ENCODE peak calls at places on chromosomes 12 and 14, in nine cellular contexts. Z is foreskin fibroblast, Q is astrocyte, A is left ventricle myocardium inferior, I is cardiac fibroblast, R is HCT116, C is RWPE2, P is Panc1, U is heart left ventricle. E is an unnamed sample.

GRCh38 chr12:108526482-108527234 is 11.6 kb downstream of the FICD start:
- DNase-seq in A (no peak), Z (peak; percentile 57), Q (peak; percentile 38), C (no peak), R (no peak), U (no peak), P (no peak), I (peak; percentile 26), E (no peak)

GRCh38 chr12:2453807-2454177 is 341.0 kb upstream of the FKBP4 start:
- DNase-seq in C (no peak), U (no peak), Q (no peak), A (no peak), I (no peak), P (no peak), R (no peak), Z (no peak), E (no peak)

GRCh38 chr14:99982449-99983250 is 82.6 kb upstream of the EVL start:
- DNase-seq in R (peak; percentile 34), A (peak; percentile 28), Q (peak; percentile 29), P (peak; percentile 52), I (peak; percentile 81), U (peak; percentile 48), C (no peak), Z (peak; percentile 84), E (no peak)

GRCh38 chr12:39441963-39442894 is 691 bp downstream of the KIF21A start:
- DNase-seq in A (peak; percentile 36), R (no peak), I (peak; percentile 29), C (peak; percentile 55), Q (peak; percentile 15), U (peak; percentile 49), P (no peak), Z (peak; percentile 45), E (no peak)

GRCh38 chr14:50821471-50822464 is 9.2 kb downstream of the NIN start:
- DNase-seq in U (no peak), Z (no peak), P (no peak), I (no peak), A (peak; percentile 28), R (no peak), Q (no peak), C (no peak), E (no peak)

GRCh38 chr12:111598637-111599458 is at the start of gene ATXN2:
- DNase-seq in C (no peak), P (no peak), Q (no peak), Z (peak; percentile 84), R (no peak), A (peak; percentile 75), I (peak; percentile 80), U (peak; percentile 76), E (no peak)

GRCh38 chr12:124569375-124570148 is 2.1 kb upstream of the NCOR2 start:
- DNase-seq in A (no peak), U (no peak), I (no peak), R (no peak), Z (no peak), C (no peak), P (no peak), Q (no peak), E (no peak)

GRCh38 chr14:22370084-22370847 is 218.8 kb downstream of the DAD1 start:
- DNase-seq in C (no peak), Q (peak; percentile 65), P (no peak), R (no peak), A (peak; percentile 35), U (peak; percentile 72), Z (no peak), I (peak; percentile 58), E (no peak)

GRCh38 chr14:99257122-99257672 is 14.8 kb downstream of the BCL11B start:
- DNase-seq in U (no peak), C (no peak), R (no peak), A (no peak), I (no peak), P (no peak), Z (no peak), Q (no peak), E (no peak)

GRCh38 chr14:104291123-104292000 is 153.0 kb downstream of the KIF26A start:
- DNase-seq in P (no peak), U (peak; percentile 17), Z (no peak), I (no peak), Q (no peak), R (no peak), A (peak; percentile 12), C (peak; percentile 57), E (no peak)

GRCh38 chr12:27332407-27333310 is at the start of gene BMAL2:
- DNase-seq in A (peak; percentile 36), P (no peak), U (peak; percentile 44), Z (peak; percentile 75), C (no peak), Q (peak; percentile 18), R (no peak), I (peak; percentile 47), E (no peak)

GRCh38 chr12:57461326-57461903 is 1.8 kb downstream of the GLI1 start:
- DNase-seq in C (no peak), R (no peak), I (peak; percentile 59), U (peak; percentile 76), Q (peak; percentile 43), A (peak; percentile 74), P (no peak), Z (peak; percentile 73), E (no peak)

GRCh38 chr12:56468216-56469006 is at the start of gene SPRYD4:
- DNase-seq in I (peak; percentile 94), A (peak; percentile 93), C (peak; percentile 89), Z (peak; percentile 97), R (peak; percentile 82), P (peak; percentile 59), Q (peak; percentile 83), U (peak; percentile 96), E (peak; percentile 46)

GRCh38 chr12:12901158-12901791 is 9.9 kb downstream of the GPRC5A start:
- DNase-seq in Q (peak; percentile 97), U (no peak), R (no peak), Z (peak; percentile 93), C (peak; percentile 63), P (no peak), I (peak; percentile 92), A (no peak), E (peak; percentile 89)

GRCh38 chr12:108231909-108232434 is 102.9 kb downstream of the WSCD2 start:
- DNase-seq in Q (no peak), A (no peak), I (no peak), C (no peak), U (no peak), P (no peak), Z (no peak), R (no peak), E (no peak)

GRCh38 chr12:34257093-34257492 is 234.8 kb downstream of the ALG10 start:
- DNase-seq in R (no peak), A (no peak), I (no peak), Z (no peak), P (no peak), U (no peak), C (no peak), Q (no peak), E (no peak)

GRCh38 chr14:60970146-60970545 is 10.7 kb downstream of the TRMT5 start:
- DNase-seq in P (no peak), A (no peak), R (no peak), Z (no peak), C (no peak), Q (no peak), U (no peak), I (no peak), E (no peak)

GRCh38 chr12:7637641-7638040 is 28.1 kb downstream of the APOBEC1 start:
- DNase-seq in A (no peak), R (no peak), C (no peak), I (no peak), Q (no peak), Z (no peak), P (no peak), U (no peak), E (no peak)

GRCh38 chr12:219891-220352 is 6.0 kb upstream of the SLC6A12 start:
- DNase-seq in Q (peak; percentile 3), U (peak; percentile 68), A (peak; percentile 55), R (peak; percentile 73), P (peak; percentile 17), C (no peak), Z (peak; percentile 35), I (peak; percentile 28), E (no peak)
- TF ChIP-seq CTCF in Q (peak; percentile 47), U (peak; percentile 55), A (peak; percentile 63), R (peak; percentile 94), P (peak; percentile 89), C (peak; percentile 29), Z (peak; percentile 59), I (peak; percentile 78), E (peak; percentile 53)

GRCh38 chr12:69630191-69630590 is 19.5 kb upstream of the LRRC10 start:
- DNase-seq in Q (no peak), U (no peak), P (no peak), R (no peak), A (no peak), I (no peak), Z (peak; percentile 10), C (no peak), E (no peak)

GRCh38 chr12:69633061-69633460 is 22.4 kb upstream of the LRRC10 start:
- DNase-seq in U (no peak), I (no peak), A (no peak), R (no peak), Z (no peak), C (no peak), P (no peak), Q (no peak), E (no peak)
- TF ChIP-seq CTCF in U (no peak), I (peak; percentile 32), A (no peak), R (peak; percentile 57), Z (peak; percentile 4), C (no peak), P (peak; percentile 49), Q (no peak), E (no peak)

DNA sequence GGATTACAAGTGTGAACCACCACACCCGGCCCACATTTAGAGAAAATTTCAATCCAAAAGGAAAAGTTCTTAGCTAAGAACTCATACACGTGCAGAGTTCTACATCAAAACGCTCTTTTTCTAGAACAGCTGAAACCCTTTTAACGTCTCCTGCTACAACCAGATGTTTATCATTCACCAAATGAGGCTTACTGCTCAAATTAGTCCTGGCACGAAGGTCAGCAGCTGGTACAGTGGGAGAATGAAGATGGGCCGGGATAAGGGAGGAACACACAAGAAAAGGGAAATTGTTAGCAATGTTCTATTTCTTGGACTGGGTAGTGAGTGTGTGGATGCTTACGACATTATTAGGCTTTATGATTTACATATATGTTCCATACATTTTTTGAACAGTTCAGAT is 37.2 kb downstream of the PRKAB1 start:
- DNase-seq in Z (peak; percentile 71), A (no peak), U (no peak), P (no peak), R (no peak), C (no peak), Q (no peak), I (no peak), E (no peak)
- TF ChIP-seq CTCF in Z (no peak), A (no peak), U (no peak), P (no peak), R (no peak), C (no peak), Q (no peak), I (no peak), E (no peak)

DNA sequence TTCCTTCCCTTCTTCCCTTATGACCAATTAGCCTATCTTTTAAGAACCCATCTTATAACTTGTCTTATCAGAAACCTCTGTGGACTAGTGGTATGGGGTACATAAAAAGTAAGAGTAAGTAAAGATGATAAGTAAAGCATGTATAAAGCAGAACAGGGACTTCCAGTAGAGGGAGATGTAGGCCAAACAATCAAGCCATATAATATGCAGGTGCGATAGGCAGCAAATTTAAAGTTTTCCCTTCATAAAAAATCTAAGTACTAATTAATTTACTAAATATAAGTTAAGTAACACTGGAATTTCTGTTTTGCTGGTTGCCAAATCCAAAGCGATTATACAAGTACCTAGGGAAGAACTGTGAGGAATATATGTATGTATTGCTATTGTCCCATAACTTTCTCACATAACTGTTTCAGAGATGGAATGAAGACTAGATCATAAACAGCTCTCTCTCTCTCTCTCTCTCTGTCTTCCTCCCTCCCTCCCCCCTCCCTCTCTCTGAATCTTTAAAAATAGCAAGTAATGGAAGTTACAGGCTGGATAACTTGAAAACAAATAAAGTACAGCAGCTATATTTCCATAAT is 25.7 kb downstream of the METTL25 start:
- DNase-seq in Q (peak; percentile 10), A (no peak), R (no peak), C (no peak), I (peak; percentile 60), U (no peak), Z (peak; percentile 51), P (no peak), E (no peak)
- TF ChIP-seq CTCF in Q (peak; percentile 58), A (peak; percentile 49), R (peak; percentile 60), C (peak; percentile 73), I (peak; percentile 45), U (peak; percentile 31), Z (peak; percentile 54), P (peak; percentile 62), E (peak; percentile 49)

E was measured in BJ.